ENCODE peak calls at places on chromosomes 2 and 18, in four cellular contexts. L is fibroblast of lung, E is PC-3, K is MM.1S. B is an unnamed sample.
A peak's percentile ranks its signal among the peaks of the same experiment; 100 is the strongest.

GRCh38 chr2:38076250-38076709 is 329 bp upstream of the CYP1B1 start:
- DNase-seq in L (peak; percentile 82), E (peak; percentile 74), K (peak; percentile 53), B (peak; percentile 94)

GRCh38 chr2:190488516-190489220 is 45.9 kb downstream of the NEMP2 start:
- DNase-seq in L (no peak), E (no peak), K (no peak), B (no peak)

GRCh38 chr2:216622526-216622925 is 10.7 kb upstream of the IGFBP2 start:
- DNase-seq in L (no peak), E (no peak), K (no peak), B (no peak)

GRCh38 chr2:108587621-108588020 is 53.4 kb downstream of the LIMS1 start:
- DNase-seq in L (peak; percentile 95), E (peak; percentile 72), K (no peak), B (peak; percentile 73)

GRCh38 chr2:16385341-16385740 is 280.3 kb downstream of the CYRIA start:
- DNase-seq in L (no peak), E (no peak), K (no peak), B (no peak)

GRCh38 chr2:70870790-70871189 is 35.2 kb upstream of the CD207 start:
- DNase-seq in L (no peak), E (no peak), K (no peak), B (no peak)

GRCh38 chr2:16900405-16901025 is 234.9 kb upstream of the CYRIA start:
- DNase-seq in L (peak; percentile 5), E (peak; percentile 34), K (peak; percentile 12), B (no peak)

GRCh38 chr2:143264851-143265250 is 135.6 kb downstream of the ARHGAP15 start:
- DNase-seq in L (peak; percentile 91), E (peak; percentile 63), K (no peak), B (peak; percentile 69)

GRCh38 chr2:140565756-140566155 is 1565.1 kb downstream of the LRP1B start:
- DNase-seq in L (no peak), E (no peak), K (no peak), B (no peak)

GRCh38 chr2:189799531-189799930 is 15.3 kb downstream of the PMS1 start:
- DNase-seq in L (peak; percentile 84), E (peak; percentile 59), K (no peak), B (no peak)

GRCh38 chr2:217653240-217653639 is 349.6 kb downstream of the TNS1 start:
- DNase-seq in L (peak; percentile 89), E (peak; percentile 96), K (no peak), B (peak; percentile 83)

GRCh38 chr2:143684731-143685364 is 555.6 kb downstream of the ARHGAP15 start:
- DNase-seq in L (no peak), E (no peak), K (no peak), B (no peak)

GRCh38 chr2:65319080-65319673 is 91.5 kb downstream of the ACTR2 start:
- DNase-seq in L (no peak), E (no peak), K (no peak), B (no peak)

GRCh38 chr2:170236639-170237037 is 58.7 kb downstream of the MYO3B start:
- DNase-seq in L (no peak), E (no peak), K (no peak), B (no peak)

GRCh38 chr2:160108231-160108630 is 45.8 kb upstream of the PLA2R1 start:
- DNase-seq in L (no peak), E (no peak), K (no peak), B (no peak)

GRCh38 chr2:48414980-48415764 is 114.8 kb upstream of the STON1 start:
- DNase-seq in L (peak; percentile 60), E (no peak), K (no peak), B (no peak)

GRCh38 chr2:20623741-20624155 is 27.1 kb downstream of the HS1BP3 start:
- DNase-seq in L (no peak), E (no peak), K (no peak), B (peak; percentile 53)

GRCh38 chr2:138071720-138072719 is 107.7 kb downstream of the HNMT start:
- DNase-seq in L (peak; percentile 90), E (peak; percentile 97), K (no peak), B (peak; percentile 18)

GRCh38 chr2:230915297-230915696 is 9.7 kb downstream of the GPR55 start:
- DNase-seq in L (no peak), E (no peak), K (no peak), B (no peak)

GRCh38 chr18:1075310-1075709 is 170.6 kb downstream of the ADCYAP1 start:
- DNase-seq in L (no peak), E (no peak), K (no peak), B (no peak)

GRCh38 chr18:74534150-74534969 is at the start of gene CNDP1:
- DNase-seq in L (no peak), E (no peak), K (no peak), B (no peak)

GRCh38 chr2:174826051-174826450 is 61.8 kb upstream of the CHRNA1 start:
- DNase-seq in L (peak; percentile 70), E (no peak), K (no peak), B (peak; percentile 53)

GRCh38 chr2:127407091-127407490 is 11.1 kb upstream of the PROC start:
- DNase-seq in L (no peak), E (no peak), K (no peak), B (no peak)

GRCh38 chr18:3279201-3280185 is 17.6 kb downstream of the MYL12B start:
- DNase-seq in L (no peak), E (no peak), K (no peak), B (no peak)

GRCh38 chr18:45085916-45086624 is 405.4 kb downstream of the SETBP1 start:
- DNase-seq in L (no peak), E (no peak), K (no peak), B (no peak)

GRCh38 chr18:9449580-9449979 is 25.7 kb upstream of the RALBP1 start:
- DNase-seq in L (no peak), E (no peak), K (no peak), B (no peak)

GRCh38 chr2:71952572-71953188 is 195.0 kb downstream of the CYP26B1 start:
- DNase-seq in L (no peak), E (peak; percentile 76), K (no peak), B (no peak)

GRCh38 chr2:108271691-108272253 is 16.9 kb upstream of the SULT1C2 start:
- DNase-seq in L (peak; percentile 48), E (peak; percentile 86), K (no peak), B (peak; percentile 91)

GRCh38 chr18:54023471-54023870 is 201.0 kb downstream of the MBD2 start:
- DNase-seq in L (peak; percentile 88), E (peak; percentile 90), K (no peak), B (peak; percentile 65)

GRCh38 chr2:38444247-38444646 is 67.2 kb upstream of the ATL2 start:
- DNase-seq in L (peak; percentile 80), E (peak; percentile 62), K (no peak), B (no peak)

GRCh38 chr2:138959031-138959430 is 178.8 kb upstream of the NXPH2 start:
- DNase-seq in L (no peak), E (no peak), K (no peak), B (no peak)

GRCh38 chr2:223537669-223538601 is 64.2 kb downstream of the SCG2 start:
- DNase-seq in L (peak; percentile 73), E (peak; percentile 44), K (no peak), B (no peak)

GRCh38 chr2:31382452-31383120 is 32.0 kb downstream of the XDH start:
- DNase-seq in L (peak; percentile 64), E (peak; percentile 45), K (no peak), B (no peak)

GRCh38 chr2:178012639-178013038 is 59.9 kb downstream of the PDE11A start:
- DNase-seq in L (no peak), E (no peak), K (no peak), B (no peak)

GRCh38 chr18:42182728-42183700 is 228.0 kb downstream of the PIK3C3 start:
- DNase-seq in L (peak; percentile 87), E (peak; percentile 47), K (no peak), B (no peak)
- H3K4me2 ChIP-seq in L (no peak overlapping the region), E (no peak overlapping the region), K (no peak overlapping the region), B (no peak overlapping the region)

GRCh38 chr18:22641973-22642372 is 224.3 kb upstream of the CTAGE1 start:
- DNase-seq in L (no peak), E (no peak), K (no peak), B (peak; percentile 14)
- H2AFZ ChIP-seq in L (no peak overlapping the region), E (no peak overlapping the region), K (no peak overlapping the region), B (no peak overlapping the region)

DNA sequence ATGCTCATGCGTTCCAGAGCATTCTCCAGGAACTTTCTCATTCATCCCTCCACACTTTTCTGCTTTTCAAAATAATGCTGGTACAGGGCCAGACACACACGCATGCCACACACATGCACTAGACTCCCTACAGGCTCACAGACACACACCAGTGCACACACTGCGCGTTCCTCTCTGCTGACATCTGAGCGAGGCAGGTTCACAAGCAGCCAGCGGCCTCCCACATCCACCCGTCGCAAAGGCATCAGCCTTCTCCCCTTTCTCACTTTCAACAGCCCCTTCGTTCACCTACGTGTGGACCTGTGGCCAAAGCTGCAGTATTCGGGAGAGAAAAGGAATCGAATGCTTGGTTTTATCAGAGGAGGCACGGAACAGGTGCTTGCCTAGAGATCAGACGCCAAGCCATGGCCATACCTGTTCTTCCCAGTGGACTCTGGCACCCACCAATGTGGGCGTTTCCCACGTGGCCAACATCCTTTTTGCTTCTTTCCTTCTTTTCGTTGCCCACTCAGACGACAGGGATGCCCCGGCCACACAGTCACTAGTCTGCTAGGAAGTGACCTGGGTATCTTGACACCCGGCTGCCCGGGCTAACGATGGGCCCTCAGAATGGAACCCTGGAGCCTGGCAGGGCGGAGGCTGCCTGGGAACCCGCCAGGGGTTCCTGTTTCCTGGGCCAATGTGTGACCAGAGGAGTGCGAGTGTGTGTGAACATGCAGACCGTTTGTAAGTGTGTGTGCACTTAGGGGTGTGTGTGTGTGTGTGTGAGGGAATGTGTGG is 85.8 kb upstream of the ID2 start:
- DNase-seq in L (no peak), E (no peak), K (no peak), B (peak; percentile 63)
- H3K4me2 ChIP-seq in L (no peak overlapping the region), E (no peak overlapping the region), K (no peak overlapping the region), B (no peak overlapping the region)

DNA sequence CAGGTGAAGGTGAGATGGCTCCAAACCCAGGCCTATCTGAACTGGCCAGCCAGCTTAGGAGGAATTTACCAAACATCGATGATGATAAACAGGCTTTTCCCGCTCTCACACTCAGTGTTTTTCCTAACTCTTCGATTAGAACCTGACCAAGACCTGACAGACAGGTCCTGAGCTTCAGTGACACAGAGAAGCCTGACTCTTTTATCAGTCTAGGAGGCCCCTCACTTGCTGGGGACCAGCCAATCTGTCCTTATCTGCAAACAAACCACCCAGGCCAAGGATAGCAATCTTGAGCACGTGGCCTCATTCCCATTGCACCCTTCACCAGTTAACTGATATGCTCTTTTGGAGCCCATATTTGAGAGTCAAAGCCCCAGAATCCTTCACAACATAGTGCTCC is 1.9 kb upstream of the ITSN2 start:
- DNase-seq in L (no peak), E (no peak), K (no peak), B (no peak)
- H2AFZ ChIP-seq in L (no peak overlapping the region), E (no peak overlapping the region), K (no peak overlapping the region), B (no peak overlapping the region)

GRCh38 chr2:227460079-227460485 is 11.9 kb upstream of the AGFG1 start:
- DNase-seq in L (peak; percentile 97), E (peak; percentile 64), K (no peak), B (peak; percentile 77)
- H3K4me2 ChIP-seq in L (no peak overlapping the region), E (peak overlapping the region; percentile 49), K (no peak overlapping the region), B (peak overlapping the region; percentile 17)

B was measured in osteoblast.